ENCODE peak calls at places on chromosomes 1 and 21, in eight cellular contexts. L, O, P, X, T, F, Z and C are unnamed samples.

GRCh38 chr1:180026556-180026955 is 71.9 kb downstream of the CEP350 start:
- DNase-seq in X (no peak), P (no peak), O (no peak), Z (no peak), T (peak), L (no peak), F (no peak), C (no peak)

GRCh38 chr1:66231162-66232077 is 302.5 kb upstream of the SGIP1 start:
- DNase-seq in T (no peak), O (no peak), Z (peak), L (no peak), X (no peak), F (no peak), P (no peak), C (no peak)

GRCh38 chr1:108913105-108913948 is 36.5 kb downstream of the GPSM2 start:
- DNase-seq in O (no peak), L (no peak), X (no peak), F (no peak), P (no peak), T (no peak), Z (no peak), C (peak)

GRCh38 chr1:32709075-32709474 is 6.5 kb upstream of the SYNC start:
- DNase-seq in F (no peak), L (no peak), P (no peak), O (no peak), Z (no peak), T (no peak), X (no peak), C (no peak)

GRCh38 chr1:68231627-68232303 is 558 bp downstream of the WLS start:
- DNase-seq in X (peak), T (peak), P (no peak), O (no peak), F (peak), L (peak), Z (peak), C (no peak)

GRCh38 chr1:239682945-239683344 is 296.6 kb downstream of the CHRM3 start:
- DNase-seq in Z (peak), T (no peak), X (no peak), F (no peak), L (no peak), O (no peak), P (no peak), C (no peak)

GRCh38 chr1:33319186-33319948 is 1.5 kb downstream of the A3GALT2 start:
- DNase-seq in F (no peak), Z (no peak), L (no peak), P (no peak), X (no peak), O (no peak), T (no peak), C (no peak)

GRCh38 chr21:36542312-36543101 is 62.6 kb upstream of the CLDN14 start:
- DNase-seq in O (no peak), T (no peak), F (peak), L (no peak), X (no peak), P (no peak), Z (no peak), C (no peak)

GRCh38 chr1:38004284-38005101 is 821 bp downstream of the FHL3 start:
- DNase-seq in F (no peak), L (no peak), X (peak), P (no peak), Z (no peak), T (no peak), O (no peak), C (peak)

GRCh38 chr1:156656779-156657160 is 14.9 kb downstream of the BCAN start:
- DNase-seq in T (no peak), F (peak), O (no peak), L (peak), Z (no peak), P (no peak), X (no peak), C (no peak)

GRCh38 chr1:106621853-106622252 is 434.6 kb upstream of the PRMT6 start:
- DNase-seq in L (no peak), F (no peak), O (no peak), X (no peak), Z (peak), P (peak), T (no peak), C (no peak)

GRCh38 chr1:169836198-169836597 is 41.5 kb upstream of the METTL18 start:
- DNase-seq in Z (no peak), X (no peak), T (no peak), P (no peak), L (no peak), O (no peak), F (no peak), C (no peak)

GRCh38 chr1:173871091-173871490 is 2.9 kb downstream of the ZBTB37 start:
- DNase-seq in P (no peak), F (no peak), T (no peak), O (no peak), Z (no peak), X (no peak), L (no peak), C (no peak)

GRCh38 chr1:52552505-52553371 is at the start of gene TUT4:
- DNase-seq in O (no peak), L (peak), Z (peak), T (peak), X (peak), F (peak), P (peak), C (peak)

GRCh38 chr1:77473690-77474089 is 191.9 kb downstream of the AK5 start:
- DNase-seq in L (no peak), P (no peak), T (peak), F (no peak), Z (peak), O (no peak), X (no peak), C (no peak)

GRCh38 chr1:201745023-201745422 is 83.9 kb upstream of the IPO9 start:
- DNase-seq in O (no peak), L (no peak), X (no peak), Z (peak), T (peak), P (no peak), F (no peak), C (no peak)

GRCh38 chr1:99643021-99643779 is 2.7 kb upstream of the PALMD start:
- DNase-seq in F (no peak), P (no peak), Z (no peak), L (no peak), X (no peak), O (no peak), T (peak), C (no peak)

GRCh38 chr1:179038528-179039281 is 13.0 kb downstream of the FAM20B start:
- DNase-seq in O (no peak), Z (no peak), P (no peak), L (no peak), F (no peak), T (no peak), X (no peak), C (no peak)